ENCODE peak calls at places on chromosomes 6 and 20, in nine cellular contexts. R is heart left ventricle, E is occipital lobe, M is nephron progenitor cell, G is Karpas-422, I is WERI-Rb-1, U is left ventricle myocardium inferior, X is DMS153, N is hepatic stellate cell. V is an unnamed sample.

GRCh38 chr6:132190097-132190814 is 211.0 kb downstream of the MOXD1 start:
- DNase-seq in R (no peak), E (no peak), M (no peak), G (no peak), I (no peak), U (no peak), X (no peak), N (no peak), V (no peak)

GRCh38 chr6:36657942-36658544 is 20.5 kb upstream of the CDKN1A start:
- DNase-seq in R (no peak), E (no peak), M (no peak), G (no peak), I (no peak), U (no peak), X (no peak), N (peak), V (peak)

GRCh38 chr20:58752565-58752964 is 60.0 kb downstream of the NPEPL1 start:
- DNase-seq in R (no peak), E (no peak), M (no peak), G (no peak), I (no peak), U (no peak), X (no peak), N (no peak), V (no peak)

GRCh38 chr6:44976677-44977405 is 351.3 kb upstream of the RUNX2 start:
- DNase-seq in R (no peak), E (no peak), M (no peak), G (no peak), I (no peak), U (no peak), X (no peak), N (no peak), V (peak)

GRCh38 chr6:13307508-13307995 is 20.8 kb downstream of the TBC1D7 start:
- DNase-seq in R (no peak), E (no peak), M (no peak), G (no peak), I (no peak), U (no peak), X (no peak), N (no peak), V (peak)

GRCh38 chr6:116145786-116146675 is 20.1 kb upstream of the COL10A1 start:
- DNase-seq in R (no peak), E (no peak), M (no peak), G (peak), I (no peak), U (no peak), X (no peak), N (no peak), V (no peak)

GRCh38 chr20:37881601-37882343 is 21.2 kb upstream of the VSTM2L start:
- DNase-seq in R (no peak), E (no peak), M (no peak), G (no peak), I (no peak), U (no peak), X (peak), N (no peak), V (no peak)

GRCh38 chr6:87100216-87100615 is 5.3 kb upstream of the CGA start:
- DNase-seq in R (no peak), E (no peak), M (no peak), G (no peak), I (no peak), U (no peak), X (no peak), N (no peak), V (no peak)

GRCh38 chr20:46348972-46349741 is 40.9 kb upstream of the CDH22 start:
- DNase-seq in R (peak), E (peak), M (peak), G (peak), I (peak), U (peak), X (peak), N (peak), V (peak)

GRCh38 chr20:59149678-59150504 is 13.7 kb upstream of the ZNF831 start:
- DNase-seq in R (no peak), E (no peak), M (peak), G (no peak), I (no peak), U (peak), X (no peak), N (no peak), V (no peak)

GRCh38 chr6:112086744-112087135 is 542 bp downstream of the TUBE1 start:
- DNase-seq in R (no peak), E (no peak), M (no peak), G (peak), I (peak), U (no peak), X (no peak), N (peak), V (peak)

GRCh38 chr6:31209137-31209536 is 38.7 kb upstream of the POU5F1 start:
- DNase-seq in R (no peak), E (no peak), M (no peak), G (no peak), I (no peak), U (no peak), X (no peak), N (no peak), V (no peak)

GRCh38 chr20:46934746-46935283 is 40.2 kb downstream of the EYA2 start:
- DNase-seq in R (no peak), E (no peak), M (no peak), G (no peak), I (no peak), U (no peak), X (no peak), N (no peak), V (no peak)

GRCh38 chr6:39790772-39791171 is 1.4 kb upstream of the DAAM2 start:
- DNase-seq in R (no peak), E (no peak), M (no peak), G (no peak), I (no peak), U (no peak), X (no peak), N (peak), V (peak)

GRCh38 chr6:89310929-89311328 is 4.2 kb downstream of the GABRR2 start:
- DNase-seq in R (no peak), E (no peak), M (no peak), G (no peak), I (peak), U (no peak), X (no peak), N (peak), V (no peak)

GRCh38 chr6:45606831-45607400 is 229.2 kb upstream of the SUPT3H start:
- DNase-seq in R (no peak), E (no peak), M (no peak), G (no peak), I (peak), U (no peak), X (no peak), N (no peak), V (no peak)

GRCh38 chr20:49444553-49444990 is 37.9 kb downstream of the KCNB1 start:
- DNase-seq in R (no peak), E (no peak), M (no peak), G (no peak), I (no peak), U (no peak), X (no peak), N (no peak), V (no peak)

GRCh38 chr6:50816115-50816675 is 2.5 kb upstream of the TFAP2B start:
- DNase-seq in R (peak), E (peak), M (peak), G (peak), I (peak), U (peak), X (peak), N (peak), V (peak)

GRCh38 chr6:31567531-31568370 is 4.3 kb upstream of the LTA start:
- DNase-seq in R (no peak), E (no peak), M (peak), G (peak), I (peak), U (no peak), X (no peak), N (no peak), V (no peak)

GRCh38 chr20:51187318-51187717 is 164.4 kb upstream of the KCNG1 start:
- DNase-seq in R (no peak), E (no peak), M (no peak), G (no peak), I (no peak), U (no peak), X (no peak), N (no peak), V (no peak)

GRCh38 chr6:158648682-158649131 is 1.1 kb upstream of the SYTL3 start:
- DNase-seq in R (no peak), E (no peak), M (no peak), G (no peak), I (no peak), U (no peak), X (no peak), N (peak), V (peak)

GRCh38 chr6:101597711-101598110 is 204.2 kb downstream of the GRIK2 start:
- DNase-seq in R (no peak), E (no peak), M (no peak), G (no peak), I (no peak), U (no peak), X (no peak), N (peak), V (peak)

GRCh38 chr20:31923388-31924271 is 28.2 kb downstream of the PDRG1 start:
- DNase-seq in R (no peak), E (no peak), M (peak), G (no peak), I (no peak), U (no peak), X (no peak), N (no peak), V (no peak)

GRCh38 chr6:69852706-69853105 is 13.7 kb upstream of the COL19A1 start:
- DNase-seq in R (no peak), E (no peak), M (no peak), G (no peak), I (no peak), U (no peak), X (no peak), N (no peak), V (no peak)

V was measured in GM03348.